ENCODE peak calls at places on chromosomes 6 and 20, in four cellular contexts. One of them, this sample, is unnamed.

GRCh38 chr20:60192351-60192750 is 234.1 kb downstream of the CDH26 start:
- DNase-seq in HEK293T: no peak
- DNase-seq in K562: no peak
- DNase-seq in GM12878: no peak
- DNase-seq in this sample: no peak

GRCh38 chr6:79384845-79385244 is 150.4 kb upstream of the HMGN3 start:
- DNase-seq in HEK293T: peak
- DNase-seq in K562: no peak
- DNase-seq in GM12878: no peak
- DNase-seq in this sample: no peak

GRCh38 chr6:118356686-118357085 is 191.4 kb upstream of the PLN start:
- DNase-seq in HEK293T: no peak
- DNase-seq in K562: no peak
- DNase-seq in GM12878: no peak
- DNase-seq in this sample: no peak

GRCh38 chr6:11343963-11344714 is 111.7 kb upstream of the NEDD9 start:
- DNase-seq in HEK293T: no peak
- DNase-seq in K562: no peak
- DNase-seq in GM12878: no peak
- DNase-seq in this sample: peak

GRCh38 chr6:157228421-157229218 is 94.7 kb downstream of the TMEM242 start:
- DNase-seq in HEK293T: no peak
- DNase-seq in K562: peak
- DNase-seq in GM12878: no peak
- DNase-seq in this sample: no peak

GRCh38 chr20:50395258-50395729 is 114.9 kb upstream of the PTPN1 start:
- DNase-seq in HEK293T: no peak
- DNase-seq in K562: no peak
- DNase-seq in GM12878: no peak
- DNase-seq in this sample: no peak

GRCh38 chr6:46969206-46969605 is 47.5 kb upstream of the ADGRF5 start:
- DNase-seq in HEK293T: no peak
- DNase-seq in K562: no peak
- DNase-seq in GM12878: no peak
- DNase-seq in this sample: no peak

GRCh38 chr20:7792131-7792869 is 148.0 kb downstream of the HAO1 start:
- DNase-seq in HEK293T: no peak
- DNase-seq in K562: no peak
- DNase-seq in GM12878: no peak
- DNase-seq in this sample: no peak

GRCh38 chr20:2753456-2754040 is 46.9 kb downstream of the CPXM1 start:
- DNase-seq in HEK293T: no peak
- DNase-seq in K562: no peak
- DNase-seq in GM12878: no peak
- DNase-seq in this sample: no peak

GRCh38 chr6:3305216-3305565 is 46.4 kb downstream of the PSMG4 start:
- DNase-seq in HEK293T: no peak
- DNase-seq in K562: no peak
- DNase-seq in GM12878: no peak
- DNase-seq in this sample: no peak

GRCh38 chr6:117540670-117541069 is 58.2 kb downstream of the DCBLD1 start:
- DNase-seq in HEK293T: no peak
- DNase-seq in K562: no peak
- DNase-seq in GM12878: no peak
- DNase-seq in this sample: no peak

GRCh38 chr6:29702519-29703103 is 20.6 kb upstream of the HLA-F start:
- DNase-seq in HEK293T: peak
- DNase-seq in K562: peak
- DNase-seq in GM12878: no peak
- DNase-seq in this sample: peak

GRCh38 chr20:4169360-4170214 is 154.2 kb upstream of the RNF24 start:
- DNase-seq in HEK293T: no peak
- DNase-seq in K562: no peak
- DNase-seq in GM12878: no peak
- DNase-seq in this sample: no peak

GRCh38 chr6:79422666-79423065 is 114.6 kb downstream of the LCA5 start:
- DNase-seq in HEK293T: no peak
- DNase-seq in K562: no peak
- DNase-seq in GM12878: no peak
- DNase-seq in this sample: no peak

GRCh38 chr6:2877057-2877882 is 25.8 kb downstream of the SERPINB9 start:
- DNase-seq in HEK293T: no peak
- DNase-seq in K562: no peak
- DNase-seq in GM12878: no peak
- DNase-seq in this sample: peak

GRCh38 chr6:72946766-72947165 is 278.5 kb downstream of the KHDC1L start:
- DNase-seq in HEK293T: no peak
- DNase-seq in K562: no peak
- DNase-seq in GM12878: no peak
- DNase-seq in this sample: peak
- TF ChIP-seq TARDBP in HEK293T: no peak
- TF ChIP-seq TARDBP in K562: no peak
- TF ChIP-seq TARDBP in GM12878: no peak
- TF ChIP-seq TARDBP in this sample: no peak

GRCh38 chr6:53651764-53652401 is 13.7 kb downstream of the KLHL31 start:
- DNase-seq in HEK293T: peak
- DNase-seq in K562: no peak
- DNase-seq in GM12878: no peak
- DNase-seq in this sample: peak

GRCh38 chr6:53654745-53655240 is 10.8 kb downstream of the KLHL31 start:
- DNase-seq in HEK293T: no peak
- DNase-seq in K562: no peak
- DNase-seq in GM12878: no peak
- DNase-seq in this sample: no peak

GRCh38 chr6:53647437-53648094 is 18.0 kb downstream of the KLHL31 start:
- DNase-seq in HEK293T: no peak
- DNase-seq in K562: no peak
- DNase-seq in GM12878: no peak
- DNase-seq in this sample: no peak

GRCh38 chr6:53648571-53648970 is 17.0 kb downstream of the KLHL31 start:
- DNase-seq in HEK293T: no peak
- DNase-seq in K562: no peak
- DNase-seq in GM12878: no peak
- DNase-seq in this sample: no peak

GRCh38 chr6:53651149-53651763 is 14.3 kb downstream of the KLHL31 start:
- DNase-seq in HEK293T: peak
- DNase-seq in K562: peak
- DNase-seq in GM12878: no peak
- DNase-seq in this sample: peak
- TF ChIP-seq TARDBP in HEK293T: no peak
- TF ChIP-seq TARDBP in K562: no peak
- TF ChIP-seq TARDBP in GM12878: no peak
- TF ChIP-seq TARDBP in this sample: no peak

DNA sequence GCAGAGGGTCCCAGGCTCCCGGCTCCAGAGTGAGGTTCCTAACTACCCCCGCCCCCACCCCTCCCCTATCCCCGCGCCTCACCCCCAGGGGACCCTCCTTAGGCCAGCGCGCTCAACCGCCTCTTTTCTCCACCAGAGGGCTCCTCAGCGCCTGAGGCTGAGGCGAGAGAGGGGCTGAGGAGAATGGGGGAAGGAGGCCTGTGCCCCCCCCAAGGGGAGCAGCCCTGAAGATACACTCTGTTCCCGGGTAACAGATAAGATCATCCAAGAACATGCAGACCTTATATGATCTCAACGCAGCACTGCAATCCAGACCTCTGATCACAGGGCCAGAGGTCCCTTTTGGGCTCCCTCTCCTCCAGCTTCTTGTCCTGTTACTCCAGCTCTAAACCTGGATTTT is 43.3 kb upstream of the MRPS10 start:
- DNase-seq in HEK293T: peak
- DNase-seq in K562: peak
- DNase-seq in GM12878: no peak
- DNase-seq in this sample: no peak
- TF ChIP-seq TARDBP in HEK293T: no peak
- TF ChIP-seq TARDBP in K562: no peak
- TF ChIP-seq TARDBP in GM12878: no peak
- TF ChIP-seq TARDBP in this sample: no peak

DNA sequence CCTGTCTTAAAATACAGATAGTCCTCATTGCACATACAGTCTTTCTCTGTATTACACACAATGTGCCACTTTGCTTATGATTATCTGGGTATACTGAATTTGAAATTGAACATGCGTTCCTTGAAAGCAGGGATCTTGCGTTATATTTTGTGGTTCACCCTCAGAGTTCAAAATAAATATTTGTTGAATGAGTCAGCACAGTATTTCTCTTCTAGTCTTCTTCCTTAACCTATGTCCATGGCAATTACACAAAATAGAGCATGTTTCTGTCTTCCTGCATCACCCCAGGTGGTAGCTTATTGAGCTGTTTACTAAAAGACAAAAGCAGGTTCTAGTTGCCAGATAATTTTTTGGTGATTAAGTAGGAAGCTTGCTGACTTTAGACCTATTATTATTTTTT is 272.9 kb upstream of the FERMT1 start:
- DNase-seq in HEK293T: no peak
- DNase-seq in K562: no peak
- DNase-seq in GM12878: no peak
- DNase-seq in this sample: no peak
- TF ChIP-seq TARDBP in HEK293T: no peak
- TF ChIP-seq TARDBP in K562: no peak
- TF ChIP-seq TARDBP in GM12878: no peak
- TF ChIP-seq TARDBP in this sample: no peak

This sample was measured in HepG2.